ENCODE peak calls at places on chromosomes 4 and X, in four cellular contexts. T is psoas muscle, S is left ventricle myocardium inferior, U is astrocyte. P is an unnamed sample. For H3K9me3, the result is how much of the 10 kb centered on the place peaks cover.

GRCh38 chrX:43973249-43973672 is at the start of gene NDP:
- DNase-seq in U (no peak), S (no peak), T (no peak), P (no peak)

GRCh38 chrX:150312931-150313330 is 50.2 kb upstream of the MAMLD1 start:
- DNase-seq in U (no peak), T (no peak), S (no peak), P (no peak)

GRCh38 chr4:126242679-126243390 is 928.1 kb downstream of the FAT4 start:
- DNase-seq in U (no peak), S (peak), T (peak), P (no peak)

GRCh38 chr4:110361921-110362320 is 114.0 kb upstream of the ENPEP start:
- DNase-seq in S (no peak), U (peak), T (no peak), P (no peak)

GRCh38 chrX:70452143-70452733 is 7.6 kb downstream of the DLG3 start:
- DNase-seq in S (peak), T (peak), U (no peak), P (peak)

GRCh38 chr4:1170156-1170804 is 2.1 kb downstream of the SPON2 start:
- DNase-seq in U (no peak), T (no peak), S (no peak), P (no peak)

GRCh38 chr4:99351487-99351886 is 1.1 kb downstream of the ADH1C start:
- DNase-seq in T (no peak), U (no peak), S (no peak), P (no peak)

GRCh38 chr4:125572601-125573000 is 257.8 kb downstream of the FAT4 start:
- DNase-seq in U (no peak), T (no peak), S (no peak), P (no peak)

GRCh38 chrX:84956304-84956703 is 47.4 kb upstream of the APOOL start:
- DNase-seq in U (no peak), S (no peak), T (no peak), P (no peak)

DNA sequence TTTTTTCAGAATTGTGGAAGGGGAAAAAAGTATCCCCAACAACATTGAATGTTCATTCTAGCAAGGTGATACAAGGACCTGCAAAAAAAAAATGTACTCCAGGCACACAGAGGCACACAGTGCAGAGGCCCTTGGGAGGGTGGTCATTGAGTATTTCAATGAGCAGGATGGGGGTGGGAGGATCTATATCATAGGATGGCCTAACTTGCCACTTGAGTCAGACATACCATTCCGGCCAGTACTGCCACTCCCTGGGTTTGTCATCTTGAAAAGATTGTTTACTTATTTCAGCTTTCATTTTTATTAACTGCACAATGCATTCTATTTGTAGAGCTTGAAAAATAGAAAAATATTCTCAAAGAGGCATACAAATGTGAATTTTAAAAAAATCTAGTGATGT is 18.7 kb downstream of the ZNF595 start:
- DNase-seq in U (no peak), T (no peak), S (no peak), P (no peak)
- H3K9me3 ChIP-seq in U (under half), T (half or more), S (half or more), P (half or more)

GRCh38 chrX:122220644-122221373 is 963.3 kb upstream of the GRIA3 start:
- DNase-seq in U (no peak), T (no peak), S (no peak), P (no peak)

GRCh38 chrX:122218666-122219065 is 965.4 kb upstream of the GRIA3 start:
- DNase-seq in U (no peak), T (no peak), S (no peak), P (no peak)

GRCh38 chrX:122219226-122219625 is 964.9 kb upstream of the GRIA3 start:
- DNase-seq in T (no peak), S (no peak), U (no peak), P (no peak)

GRCh38 chrX:122219735-122220134 is 964.3 kb upstream of the GRIA3 start:
- DNase-seq in T (no peak), U (no peak), S (no peak), P (no peak)
- H3K4me3 ChIP-seq in T (no peak), U (no peak), S (no peak), P (no peak)

GRCh38 chr4:168981460-168981859 is 28.6 kb downstream of the CBR4 start:
- DNase-seq in U (peak), T (no peak), S (no peak), P (no peak)
- H3K9me3 ChIP-seq in U (under half), T (under half), S (under half), P (under half)

GRCh38 chrX:101080326-101080725 is 1.6 kb downstream of the TMEM35A start:
- DNase-seq in S (no peak), U (no peak), T (no peak), P (no peak)

GRCh38 chrX:101081257-101081656 is 2.6 kb downstream of the TMEM35A start:
- DNase-seq in T (no peak), U (no peak), S (no peak), P (no peak)

GRCh38 chrX:101078716-101079115 is at the start of gene TMEM35A:
- DNase-seq in T (no peak), U (no peak), S (no peak), P (no peak)

GRCh38 chrX:101079736-101080135 is 1.1 kb downstream of the TMEM35A start:
- DNase-seq in S (no peak), T (no peak), U (no peak), P (no peak)

DNA sequence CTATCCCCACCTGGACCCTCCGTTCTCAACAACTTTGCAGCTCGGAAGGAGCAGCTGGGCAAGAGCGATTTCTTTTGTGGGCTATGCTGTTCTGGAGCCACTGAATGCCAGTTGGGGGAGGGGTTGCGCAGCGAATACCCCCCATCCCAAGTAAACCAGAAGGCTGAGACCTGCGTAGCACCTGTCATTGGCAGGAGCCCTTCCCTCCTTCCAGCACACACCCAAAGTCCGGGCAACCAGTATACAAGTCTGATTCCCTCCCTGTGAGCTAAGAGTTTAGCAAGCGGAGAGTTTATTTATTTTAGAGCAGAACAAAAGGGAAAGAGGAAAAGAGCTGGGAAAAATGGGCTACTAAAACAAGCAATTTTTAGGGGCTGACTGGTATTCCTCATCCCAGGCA is 544 bp downstream of the TMEM35A start:
- DNase-seq in T (no peak), U (no peak), S (no peak), P (no peak)
- H3K4me3 ChIP-seq in T (peak), U (peak), S (peak), P (peak)

GRCh38 chrX:144648788-144649187 is 598.5 kb upstream of the SPANXN1 start:
- DNase-seq in U (no peak), S (no peak), T (no peak), P (no peak)
- H3K9me3 ChIP-seq in U (under half), S (under half), T (under half), P (under half)

P was measured in upper lobe of right lung.